ENCODE peak calls at places on chromosomes 16 and 17, in seven cellular contexts. O is lower lobe of right lung; U is neuronal stem cell; H is naive thymus-derived CD4-positive, alpha-beta T cell; K is A549; N is neural progenitor cell; C is uterus. S is an unnamed sample. For H3K4me1, the result is how much of the 10 kb centered on the place peaks cover.

GRCh38 chr17:45132569-45133463 is 501 bp upstream of the PLCD3 start:
- DNase-seq in K (peak), H (peak), U (peak), C (peak), O (peak), N (peak), S (peak)

GRCh38 chr17:47717845-47718621 is 15.0 kb upstream of the TBX21 start:
- DNase-seq in N (no peak), C (no peak), K (no peak), O (no peak), H (no peak), U (no peak), S (no peak)

GRCh38 chr17:48102700-48103378 is 1.6 kb upstream of the CBX1 start:
- DNase-seq in N (no peak), U (no peak), O (no peak), C (no peak), H (no peak), K (no peak), S (no peak)

GRCh38 chr16:4511441-4512082 is 27.0 kb downstream of the CDIP1 start:
- DNase-seq in C (no peak), O (no peak), H (no peak), U (peak), K (peak), N (peak), S (no peak)

GRCh38 chr17:7834554-7834890 is 505 bp downstream of the KDM6B start:
- DNase-seq in O (peak), C (peak), H (no peak), K (peak), N (no peak), U (peak), S (peak)

GRCh38 chr17:27282054-27282501 is 11.8 kb upstream of the WSB1 start:
- DNase-seq in C (peak), O (no peak), N (no peak), K (no peak), U (no peak), H (no peak), S (no peak)

GRCh38 chr16:75288181-75288580 is 36.8 kb upstream of the BCAR1 start:
- DNase-seq in K (no peak), U (no peak), N (no peak), O (peak), H (no peak), C (no peak), S (no peak)

GRCh38 chr17:35287286-35287811 is 44.5 kb downstream of the SLFN5 start:
- DNase-seq in H (no peak), N (no peak), K (no peak), O (no peak), U (no peak), C (no peak), S (no peak)

GRCh38 chr17:50482516-50482915 is 3.9 kb downstream of the RSAD1 start:
- DNase-seq in O (peak), K (peak), N (peak), H (peak), C (peak), U (peak), S (peak)

GRCh38 chr17:59367657-59368045 is 36.2 kb downstream of the YPEL2 start:
- DNase-seq in O (no peak), K (no peak), N (no peak), U (no peak), C (no peak), H (no peak), S (no peak)

GRCh38 chr17:31392856-31393748 is 1.6 kb downstream of the RAB11FIP4 start:
- DNase-seq in O (no peak), U (no peak), C (no peak), K (no peak), N (no peak), H (no peak), S (no peak)

GRCh38 chr17:68539536-68540469 is 27.6 kb downstream of the PRKAR1A start:
- DNase-seq in C (peak), H (no peak), O (peak), U (peak), N (peak), K (no peak), S (no peak)

GRCh38 chr16:8665529-8665928 is 8.9 kb upstream of the ABAT start:
- DNase-seq in C (no peak), H (no peak), K (no peak), O (no peak), U (no peak), N (no peak), S (no peak)

GRCh38 chr16:71367243-71367976 is 8.9 kb downstream of the CALB2 start:
- DNase-seq in K (peak), H (no peak), N (peak), C (no peak), O (peak), U (peak), S (no peak)

GRCh38 chr17:76700627-76701470 is 9.9 kb downstream of the MXRA7 start:
- DNase-seq in K (no peak), C (peak), N (peak), O (no peak), U (no peak), H (no peak), S (no peak)

GRCh38 chr17:40564883-40565744 is at the start of gene CCR7:
- DNase-seq in U (no peak), C (no peak), K (no peak), H (peak), N (no peak), O (no peak), S (peak)

DNA sequence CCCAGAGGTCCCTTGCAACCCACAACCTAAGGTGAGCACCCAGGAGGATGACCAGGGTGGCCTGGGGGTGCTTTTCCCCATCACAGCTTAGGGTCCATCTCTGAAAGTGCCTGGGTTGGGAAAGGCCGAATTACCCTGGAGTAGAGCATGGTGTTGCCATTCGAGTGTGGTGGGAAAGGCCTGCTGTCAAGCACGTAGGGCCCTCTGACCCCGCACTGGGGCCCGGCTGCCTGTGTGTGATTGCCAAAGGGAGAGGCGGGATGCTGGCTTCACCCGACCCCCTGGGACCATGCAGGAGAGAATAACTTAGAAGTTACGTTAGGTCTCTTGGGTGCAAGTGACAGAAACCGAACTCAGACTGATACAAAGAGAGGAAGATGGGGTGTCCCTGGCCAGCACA is 27.7 kb upstream of the NDRG4 start:
- DNase-seq in O (no peak), H (no peak), C (no peak), K (no peak), N (no peak), U (no peak), S (no peak)
- H3K27ac ChIP-seq in O (peak), H (no peak), C (no peak), K (no peak), N (no peak), U (no peak), S (no peak)

GRCh38 chr17:57855391-57856035 is 5.7 kb upstream of the MRPS23 start:
- DNase-seq in U (no peak), H (no peak), N (no peak), K (no peak), C (no peak), O (no peak), S (no peak)
- H3K4me1 ChIP-seq in U (under half), H (under half), N (under half), K (half or more), C (under half), O (under half), S (under half)

GRCh38 chr17:1997146-1997586 is 28.0 kb downstream of the RTN4RL1 start:
- DNase-seq in K (peak), C (no peak), H (no peak), U (no peak), N (no peak), O (no peak), S (no peak)
- H3K27ac ChIP-seq in K (peak), C (no peak), H (no peak), U (no peak), N (no peak), O (peak), S (no peak)

GRCh38 chr16:27239026-27239425 is 29.5 kb downstream of the NSMCE1 start:
- DNase-seq in K (no peak), H (no peak), N (no peak), U (no peak), C (no peak), O (peak), S (no peak)
- H3K4me1 ChIP-seq in K (under half), H (half or more), N (under half), U (under half), C (under half), O (half or more), S (half or more)

GRCh38 chr16:84995666-84996065 is 15.7 kb downstream of the ZDHHC7 start:
- DNase-seq in H (no peak), O (peak), U (no peak), C (no peak), K (no peak), N (no peak), S (peak)
- H3K27ac ChIP-seq in H (no peak), O (peak), U (no peak), C (peak), K (peak), N (no peak), S (no peak)

DNA sequence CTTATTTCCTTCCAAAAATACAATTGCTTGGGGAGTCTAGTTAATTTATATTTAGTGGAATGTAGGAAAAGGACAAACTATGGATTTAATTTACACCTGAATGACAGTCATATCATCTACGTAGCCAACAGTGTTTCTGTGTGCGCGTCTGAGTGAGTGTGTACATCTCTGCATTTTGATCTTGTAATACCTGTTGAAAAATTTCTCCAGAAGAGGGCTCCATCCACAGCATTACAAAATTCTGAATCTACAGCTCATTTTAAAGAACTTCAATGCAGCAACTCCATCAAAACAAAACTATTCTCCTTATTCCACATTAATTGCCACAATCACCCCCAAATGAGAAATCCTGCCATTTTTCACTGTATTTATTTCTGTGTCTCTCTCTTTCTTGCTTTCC is 3.9 kb downstream of the CDH13 start:
- DNase-seq in U (no peak), O (no peak), H (no peak), N (no peak), C (no peak), K (no peak), S (no peak)
- H3K4me1 ChIP-seq in U (under half), O (under half), H (under half), N (under half), C (under half), K (under half), S (under half)

GRCh38 chr16:89359296-89360147 is 130.8 kb downstream of the ANKRD11 start:
- DNase-seq in C (no peak), H (no peak), K (no peak), N (no peak), U (no peak), O (no peak), S (no peak)
- H3K27ac ChIP-seq in C (peak), H (peak), K (no peak), N (no peak), U (no peak), O (no peak), S (no peak)

GRCh38 chr16:15635926-15636325 is 7.0 kb downstream of the MARF1 start:
- DNase-seq in H (no peak), N (no peak), C (no peak), K (no peak), U (no peak), O (no peak), S (no peak)
- H3K4me1 ChIP-seq in H (under half), N (under half), C (under half), K (under half), U (under half), O (under half), S (under half)

GRCh38 chr16:1155353-1156110 is 2.6 kb downstream of the CACNA1H start:
- DNase-seq in C (no peak), N (no peak), U (no peak), O (no peak), K (no peak), H (no peak), S (no peak)
- H3K27ac ChIP-seq in C (peak), N (no peak), U (no peak), O (no peak), K (peak), H (no peak), S (no peak)

S was measured in CD8-positive, alpha-beta memory T cell.